ENCODE peak calls at places on chromosomes 2 and 18, in six cellular contexts. L, S, R, N, Y and I are unnamed samples.

GRCh38 chr2:78029392-78029995 is 507.3 kb upstream of the LRRTM4 start:
- DNase-seq in S (no peak), N (no peak), L (no peak), R (no peak), Y (no peak), I (no peak)

GRCh38 chr2:205197468-205198129 is 484.7 kb upstream of the NRP2 start:
- DNase-seq in R (no peak), N (no peak), S (no peak), Y (no peak), L (no peak), I (no peak)

GRCh38 chr2:29295843-29296242 is 180.6 kb downstream of the CLIP4 start:
- DNase-seq in S (peak), Y (no peak), N (no peak), R (no peak), L (peak), I (no peak)

GRCh38 chr2:32715391-32715841 is 87.6 kb downstream of the TTC27 start:
- DNase-seq in Y (no peak), R (no peak), S (peak), N (no peak), L (no peak), I (no peak)

GRCh38 chr18:13427354-13427753 is 208.8 kb downstream of the LDLRAD4 start:
- DNase-seq in R (no peak), S (no peak), Y (no peak), L (no peak), N (no peak), I (no peak)

GRCh38 chr2:158042666-158043065 is 59.0 kb upstream of the UPP2 start:
- DNase-seq in R (no peak), N (no peak), Y (no peak), L (no peak), S (no peak), I (no peak)

GRCh38 chr2:96485350-96485749 is 19.8 kb downstream of the NEURL3 start:
- DNase-seq in N (no peak), S (no peak), Y (no peak), R (no peak), L (peak), I (no peak)

GRCh38 chr2:54671010-54671409 is 52.5 kb upstream of the EML6 start:
- DNase-seq in R (no peak), N (no peak), Y (no peak), L (no peak), S (no peak), I (no peak)

GRCh38 chr2:174224665-174225288 is 23.6 kb downstream of the OLA1 start:
- DNase-seq in N (no peak), S (no peak), L (no peak), Y (no peak), R (no peak), I (no peak)

GRCh38 chr2:98868548-98869271 is 67.3 kb downstream of the CRACDL start:
- DNase-seq in S (no peak), Y (no peak), R (no peak), N (no peak), L (no peak), I (peak)

GRCh38 chr18:58216071-58216471 is 172.0 kb downstream of the NEDD4L start:
- DNase-seq in Y (peak), L (peak), S (no peak), R (no peak), N (peak), I (no peak)

GRCh38 chr18:47260138-47260923 is 8.9 kb upstream of the SKOR2 start:
- DNase-seq in R (peak), S (peak), L (peak), N (peak), Y (no peak), I (peak)

GRCh38 chr2:59882279-59882678 is 671.2 kb downstream of the BCL11A start:
- DNase-seq in R (no peak), S (no peak), Y (no peak), N (no peak), L (no peak), I (no peak)

GRCh38 chr18:31369478-31369877 is 7.1 kb upstream of the DSG4 start:
- DNase-seq in N (no peak), Y (no peak), S (no peak), L (no peak), R (no peak), I (no peak)

GRCh38 chr2:240960963-240961876 is 37.2 kb upstream of the SNED1 start:
- DNase-seq in L (peak), R (no peak), N (peak), Y (no peak), S (no peak), I (no peak)

GRCh38 chr2:86231680-86232372 is 32.6 kb downstream of the MRPL35 start:
- DNase-seq in N (no peak), R (no peak), S (no peak), L (no peak), Y (no peak), I (no peak)

GRCh38 chr2:233156001-233156400 is 95.5 kb upstream of the ATG16L1 start:
- DNase-seq in R (no peak), Y (no peak), S (no peak), N (no peak), L (no peak), I (no peak)

GRCh38 chr2:101697124-101697793 is at the start of gene MAP4K4:
- DNase-seq in Y (peak), L (peak), S (peak), N (peak), R (peak), I (peak)

GRCh38 chr2:234029150-234029733 is 21.3 kb upstream of the SPP2 start:
- DNase-seq in S (peak), L (no peak), Y (no peak), N (no peak), R (no peak), I (no peak)

GRCh38 chr2:14530506-14530905 is 102.0 kb upstream of the LRATD1 start:
- DNase-seq in N (no peak), L (no peak), R (no peak), Y (no peak), S (peak), I (no peak)

GRCh38 chr2:239341146-239341732 is 59.6 kb downstream of the HDAC4 start:
- DNase-seq in R (no peak), S (no peak), N (no peak), L (no peak), Y (no peak), I (no peak)

GRCh38 chr2:16687949-16688348 is 22.3 kb upstream of the CYRIA start:
- DNase-seq in Y (no peak), R (no peak), L (no peak), N (no peak), S (no peak), I (no peak)

GRCh38 chr2:190408538-190409271 is 550 bp downstream of the MFSD6 start:
- DNase-seq in Y (no peak), L (peak), S (no peak), N (peak), R (peak), I (peak)

GRCh38 chr2:150171065-150171548 is 316.4 kb downstream of the RND3 start:
- DNase-seq in R (no peak), N (no peak), Y (no peak), S (no peak), L (peak), I (no peak)

GRCh38 chr18:60668583-60668982 is 296.0 kb upstream of the MC4R start:
- DNase-seq in N (no peak), L (no peak), S (no peak), Y (no peak), R (no peak), I (no peak)

GRCh38 chr18:63173983-63174382 is 145.6 kb downstream of the BCL2 start:
- DNase-seq in S (no peak), R (no peak), Y (no peak), L (no peak), N (no peak), I (no peak)

DNA sequence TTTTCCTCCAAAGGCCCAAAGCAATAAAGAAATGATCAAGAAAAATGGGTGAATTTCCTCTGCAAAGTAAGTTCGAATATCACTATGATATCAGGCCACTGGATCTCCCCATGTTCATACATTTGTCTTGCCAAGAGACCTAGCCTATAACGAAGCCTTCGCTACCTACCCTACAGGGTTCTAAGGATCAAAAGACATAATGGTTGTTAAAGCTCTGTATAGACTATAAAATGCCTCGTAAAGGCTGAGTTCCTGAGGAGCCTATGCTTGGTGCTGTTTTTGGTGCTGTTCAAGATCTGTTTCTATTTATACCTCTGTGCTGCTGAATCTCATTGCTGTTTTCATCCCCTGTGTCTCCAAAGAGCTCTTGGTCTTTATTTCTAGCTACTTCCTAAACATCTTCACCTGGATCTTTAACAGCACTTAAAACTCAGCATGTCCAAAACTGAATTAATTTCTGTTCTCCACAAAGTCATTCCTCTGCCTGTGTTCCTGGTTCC is 254.4 kb upstream of the CHAC2 start:
- DNase-seq in L (no peak), S (no peak), N (no peak), Y (no peak), R (no peak), I (no peak)
- H4K91ac ChIP-seq in L (no peak), S (no peak), N (no peak), Y (no peak), R (no peak), I (no peak)

GRCh38 chr2:81276595-81276994 is 972.0 kb upstream of the LRRTM1 start:
- DNase-seq in R (no peak), S (no peak), Y (no peak), N (no peak), L (no peak), I (no peak)

GRCh38 chr2:81283081-81283480 is 978.5 kb upstream of the LRRTM1 start:
- DNase-seq in L (no peak), N (peak), R (no peak), Y (no peak), S (no peak), I (no peak)

DNA sequence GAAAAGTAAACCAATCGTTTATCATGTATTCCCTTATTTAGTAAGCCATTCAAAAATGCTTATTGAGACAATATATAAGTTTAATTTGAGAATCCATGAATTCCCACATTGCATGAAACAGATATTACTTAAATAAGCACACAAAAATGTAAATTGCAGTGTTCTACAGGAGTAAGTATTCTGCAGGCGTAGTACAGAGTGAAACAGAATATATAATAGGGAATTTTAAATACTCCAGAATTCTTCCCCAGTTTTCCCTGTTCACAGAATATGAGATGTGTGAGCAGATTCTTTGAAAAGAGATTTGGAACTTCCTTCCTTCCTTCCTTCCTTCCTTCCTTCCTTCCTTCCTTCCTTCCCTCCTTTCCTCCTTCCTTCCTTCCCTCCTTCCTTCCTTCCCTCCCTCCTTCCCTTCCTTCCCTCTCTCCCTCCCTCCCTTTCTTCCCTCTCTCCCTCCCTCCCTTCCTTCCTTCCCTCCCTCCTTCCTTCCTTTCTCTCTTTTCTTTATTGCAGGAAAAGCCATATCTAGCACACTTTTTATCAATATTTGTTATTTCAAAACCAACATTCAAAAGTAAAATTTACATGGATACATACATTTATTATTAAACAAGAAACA is 977.7 kb upstream of the LRRTM1 start:
- DNase-seq in Y (no peak), S (no peak), R (no peak), L (no peak), N (no peak), I (no peak)
- H4K91ac ChIP-seq in Y (no peak), S (no peak), R (no peak), L (no peak), N (no peak), I (no peak)

GRCh38 chr2:120777170-120777751 is 41.6 kb downstream of the GLI2 start:
- DNase-seq in S (no peak), N (no peak), L (no peak), R (no peak), Y (no peak), I (no peak)
- H4K91ac ChIP-seq in S (peak), N (peak), L (no peak), R (no peak), Y (peak), I (no peak)

GRCh38 chr2:127735044-127735443 is 33.7 kb downstream of the SFT2D3 start:
- DNase-seq in Y (no peak), N (no peak), R (no peak), S (no peak), L (no peak), I (no peak)
- H4K91ac ChIP-seq in Y (no peak), N (no peak), R (no peak), S (no peak), L (no peak), I (no peak)

DNA sequence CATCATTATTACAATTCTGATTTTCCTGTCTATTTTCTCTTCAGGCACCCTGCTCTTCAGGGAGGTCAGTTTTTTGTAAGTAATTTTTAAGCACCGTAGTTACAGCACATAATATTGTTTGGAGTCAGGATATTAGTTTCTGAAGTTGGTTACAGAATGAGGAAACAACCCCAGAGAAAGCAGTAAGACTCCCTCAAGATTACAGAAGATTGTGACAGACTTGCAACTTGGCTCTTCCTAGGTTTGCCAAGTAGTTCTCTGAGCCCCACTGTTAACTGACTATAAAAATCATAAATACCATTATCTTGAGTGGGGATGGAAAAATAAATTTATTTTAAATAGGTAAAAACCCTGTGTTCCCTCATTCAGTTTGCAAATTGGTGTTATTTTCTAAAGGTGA is 956 bp downstream of the RPE start:
- DNase-seq in S (no peak), N (peak), L (no peak), R (no peak), Y (no peak), I (no peak)
- H4K91ac ChIP-seq in S (no peak), N (no peak), L (no peak), R (no peak), Y (no peak), I (no peak)

GRCh38 chr18:76948345-76948744 is 126.0 kb downstream of the ZNF236 start:
- DNase-seq in R (no peak), Y (no peak), N (no peak), L (no peak), S (no peak), I (no peak)
- H4K91ac ChIP-seq in R (no peak), Y (no peak), N (no peak), L (no peak), S (no peak), I (no peak)

DNA sequence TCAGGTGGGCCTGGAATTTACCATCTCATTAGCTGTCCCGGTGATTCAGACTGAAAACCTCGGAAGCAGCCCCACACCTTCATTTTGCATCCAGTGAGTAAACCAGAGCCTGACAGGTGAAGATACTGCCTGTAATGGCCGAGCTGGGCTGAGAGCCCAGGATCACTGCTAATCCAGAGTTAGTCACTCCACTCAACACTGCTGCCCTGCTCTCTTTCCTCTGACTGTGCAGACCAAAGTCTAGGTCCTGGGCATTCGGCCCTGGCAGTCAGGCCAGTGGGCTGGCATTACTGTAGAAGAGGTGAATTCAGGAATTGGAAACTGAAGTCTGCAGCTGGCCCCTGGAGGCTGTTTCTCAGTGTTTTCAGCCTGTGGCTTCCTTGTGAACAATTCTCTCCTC is 44.3 kb downstream of the TMEM17 start:
- DNase-seq in N (no peak), Y (no peak), L (no peak), R (no peak), S (peak), I (no peak)
- H4K91ac ChIP-seq in N (no peak), Y (peak), L (no peak), R (no peak), S (no peak), I (peak)

GRCh38 chr2:156841321-156841720 is 405.1 kb downstream of the GPD2 start:
- DNase-seq in N (no peak), R (no peak), L (no peak), S (peak), Y (no peak), I (no peak)
- H4K91ac ChIP-seq in N (no peak), R (no peak), L (no peak), S (no peak), Y (no peak), I (no peak)

GRCh38 chr2:3634631-3635091 is 23.3 kb upstream of the ALLC start:
- DNase-seq in R (no peak), L (peak), Y (no peak), S (no peak), N (no peak), I (no peak)
- H4K91ac ChIP-seq in R (no peak), L (no peak), Y (no peak), S (no peak), N (peak), I (no peak)